ENCODE peak calls at places on chromosomes 2 and 18, in eight cellular contexts. One of them, this sample, is unnamed.

GRCh38 chr2:229914182-229914581 is 7.6 kb downstream of the TRIP12 start:
- DNase-seq in sciatic nerve: no peak
- DNase-seq in left ventricle myocardium superior: no peak
- DNase-seq in Calu3: no peak
- DNase-seq in LoVo: no peak
- DNase-seq in sigmoid colon: no peak
- DNase-seq in MCF 10A: no peak
- DNase-seq in GM23248: peak
- DNase-seq in this sample: no peak

GRCh38 chr2:215946581-215946980 is 66.8 kb downstream of the MREG start:
- DNase-seq in sciatic nerve: no peak
- DNase-seq in left ventricle myocardium superior: no peak
- DNase-seq in Calu3: no peak
- DNase-seq in LoVo: no peak
- DNase-seq in sigmoid colon: no peak
- DNase-seq in MCF 10A: no peak
- DNase-seq in GM23248: no peak
- DNase-seq in this sample: no peak

GRCh38 chr2:160910681-160911080 is 249.5 kb upstream of the TANK start:
- DNase-seq in sciatic nerve: no peak
- DNase-seq in left ventricle myocardium superior: no peak
- DNase-seq in Calu3: no peak
- DNase-seq in LoVo: no peak
- DNase-seq in sigmoid colon: no peak
- DNase-seq in MCF 10A: peak
- DNase-seq in GM23248: peak
- DNase-seq in this sample: no peak

GRCh38 chr18:58051765-58052460 is 7.9 kb downstream of the NEDD4L start:
- DNase-seq in sciatic nerve: no peak
- DNase-seq in left ventricle myocardium superior: no peak
- DNase-seq in Calu3: no peak
- DNase-seq in LoVo: no peak
- DNase-seq in sigmoid colon: no peak
- DNase-seq in MCF 10A: peak
- DNase-seq in GM23248: peak
- DNase-seq in this sample: no peak

GRCh38 chr2:7118606-7119503 is 201.6 kb downstream of the RNF144A start:
- DNase-seq in sciatic nerve: no peak
- DNase-seq in left ventricle myocardium superior: peak
- DNase-seq in Calu3: peak
- DNase-seq in LoVo: no peak
- DNase-seq in sigmoid colon: no peak
- DNase-seq in MCF 10A: peak
- DNase-seq in GM23248: peak
- DNase-seq in this sample: no peak

GRCh38 chr2:141699573-141699972 is 431.2 kb downstream of the LRP1B start:
- DNase-seq in sciatic nerve: no peak
- DNase-seq in left ventricle myocardium superior: no peak
- DNase-seq in Calu3: no peak
- DNase-seq in LoVo: no peak
- DNase-seq in sigmoid colon: no peak
- DNase-seq in MCF 10A: no peak
- DNase-seq in GM23248: no peak
- DNase-seq in this sample: no peak

GRCh38 chr18:23593720-23594119 is 7.4 kb upstream of the NPC1 start:
- DNase-seq in sciatic nerve: no peak
- DNase-seq in left ventricle myocardium superior: no peak
- DNase-seq in Calu3: no peak
- DNase-seq in LoVo: no peak
- DNase-seq in sigmoid colon: no peak
- DNase-seq in MCF 10A: peak
- DNase-seq in GM23248: peak
- DNase-seq in this sample: no peak

GRCh38 chr2:152012697-152013096 is 86.1 kb downstream of the CACNB4 start:
- DNase-seq in sciatic nerve: no peak
- DNase-seq in left ventricle myocardium superior: no peak
- DNase-seq in Calu3: no peak
- DNase-seq in LoVo: no peak
- DNase-seq in sigmoid colon: no peak
- DNase-seq in MCF 10A: no peak
- DNase-seq in GM23248: peak
- DNase-seq in this sample: no peak

GRCh38 chr2:226077841-226078240 is 678.3 kb downstream of the NYAP2 start:
- DNase-seq in sciatic nerve: no peak
- DNase-seq in left ventricle myocardium superior: no peak
- DNase-seq in Calu3: no peak
- DNase-seq in LoVo: no peak
- DNase-seq in sigmoid colon: no peak
- DNase-seq in MCF 10A: no peak
- DNase-seq in GM23248: no peak
- DNase-seq in this sample: no peak

GRCh38 chr2:134398300-134398699 is 144.4 kb downstream of the MGAT5 start:
- DNase-seq in sciatic nerve: no peak
- DNase-seq in left ventricle myocardium superior: no peak
- DNase-seq in Calu3: no peak
- DNase-seq in LoVo: peak
- DNase-seq in sigmoid colon: no peak
- DNase-seq in MCF 10A: peak
- DNase-seq in GM23248: peak
- DNase-seq in this sample: no peak

GRCh38 chr18:26350961-26351360 is 124.7 kb downstream of the TAF4B start:
- DNase-seq in sciatic nerve: no peak
- DNase-seq in left ventricle myocardium superior: no peak
- DNase-seq in Calu3: no peak
- DNase-seq in LoVo: no peak
- DNase-seq in sigmoid colon: no peak
- DNase-seq in MCF 10A: no peak
- DNase-seq in GM23248: no peak
- DNase-seq in this sample: no peak

GRCh38 chr18:77111449-77112160 is 21.0 kb downstream of the MBP start:
- DNase-seq in sciatic nerve: no peak
- DNase-seq in left ventricle myocardium superior: no peak
- DNase-seq in Calu3: no peak
- DNase-seq in LoVo: no peak
- DNase-seq in sigmoid colon: peak
- DNase-seq in MCF 10A: peak
- DNase-seq in GM23248: no peak
- DNase-seq in this sample: no peak

GRCh38 chr2:219569041-219569440 is 2.3 kb downstream of the OBSL1 start:
- DNase-seq in sciatic nerve: no peak
- DNase-seq in left ventricle myocardium superior: no peak
- DNase-seq in Calu3: no peak
- DNase-seq in LoVo: no peak
- DNase-seq in sigmoid colon: no peak
- DNase-seq in MCF 10A: no peak
- DNase-seq in GM23248: no peak
- DNase-seq in this sample: no peak

GRCh38 chr2:46683541-46683940 is 204.2 kb downstream of the TMEM247 start:
- DNase-seq in sciatic nerve: no peak
- DNase-seq in left ventricle myocardium superior: no peak
- DNase-seq in Calu3: no peak
- DNase-seq in LoVo: no peak
- DNase-seq in sigmoid colon: no peak
- DNase-seq in MCF 10A: no peak
- DNase-seq in GM23248: no peak
- DNase-seq in this sample: no peak

GRCh38 chr2:202034249-202035088 is 814 bp downstream of the FZD7 start:
- DNase-seq in sciatic nerve: peak
- DNase-seq in left ventricle myocardium superior: peak
- DNase-seq in Calu3: peak
- DNase-seq in LoVo: peak
- DNase-seq in sigmoid colon: peak
- DNase-seq in MCF 10A: peak
- DNase-seq in GM23248: peak
- DNase-seq in this sample: no peak

GRCh38 chr2:31287681-31288080 is 53.7 kb downstream of the EHD3 start:
- DNase-seq in sciatic nerve: no peak
- DNase-seq in left ventricle myocardium superior: no peak
- DNase-seq in Calu3: no peak
- DNase-seq in LoVo: no peak
- DNase-seq in sigmoid colon: no peak
- DNase-seq in MCF 10A: no peak
- DNase-seq in GM23248: peak
- DNase-seq in this sample: no peak

GRCh38 chr18:40534748-40535147 is 1420.3 kb upstream of the PIK3C3 start:
- DNase-seq in sciatic nerve: no peak
- DNase-seq in left ventricle myocardium superior: no peak
- DNase-seq in Calu3: no peak
- DNase-seq in LoVo: no peak
- DNase-seq in sigmoid colon: no peak
- DNase-seq in MCF 10A: peak
- DNase-seq in GM23248: peak
- DNase-seq in this sample: no peak

GRCh38 chr18:48441405-48441881 is 32.3 kb upstream of the ZBTB7C start:
- DNase-seq in sciatic nerve: peak
- DNase-seq in left ventricle myocardium superior: peak
- DNase-seq in Calu3: no peak
- DNase-seq in LoVo: no peak
- DNase-seq in sigmoid colon: no peak
- DNase-seq in MCF 10A: peak
- DNase-seq in GM23248: peak
- DNase-seq in this sample: no peak

GRCh38 chr2:100401268-100401667 is 16.2 kb downstream of the CHST10 start:
- DNase-seq in sciatic nerve: no peak
- DNase-seq in left ventricle myocardium superior: no peak
- DNase-seq in Calu3: no peak
- DNase-seq in LoVo: no peak
- DNase-seq in sigmoid colon: no peak
- DNase-seq in MCF 10A: no peak
- DNase-seq in GM23248: no peak
- DNase-seq in this sample: no peak

GRCh38 chr18:2480536-2480935 is 90.8 kb downstream of the METTL4 start:
- DNase-seq in sciatic nerve: no peak
- DNase-seq in left ventricle myocardium superior: no peak
- DNase-seq in Calu3: no peak
- DNase-seq in LoVo: no peak
- DNase-seq in sigmoid colon: no peak
- DNase-seq in MCF 10A: peak
- DNase-seq in GM23248: no peak
- DNase-seq in this sample: no peak

GRCh38 chr2:191202881-191203397 is 42.3 kb upstream of the MYO1B start:
- DNase-seq in sciatic nerve: no peak
- DNase-seq in left ventricle myocardium superior: peak
- DNase-seq in Calu3: no peak
- DNase-seq in LoVo: no peak
- DNase-seq in sigmoid colon: peak
- DNase-seq in MCF 10A: peak
- DNase-seq in GM23248: peak
- DNase-seq in this sample: no peak

GRCh38 chr18:61556316-61556715 is 223.1 kb downstream of the CDH20 start:
- DNase-seq in sciatic nerve: no peak
- DNase-seq in left ventricle myocardium superior: no peak
- DNase-seq in Calu3: no peak
- DNase-seq in LoVo: no peak
- DNase-seq in sigmoid colon: no peak
- DNase-seq in MCF 10A: no peak
- DNase-seq in GM23248: no peak
- DNase-seq in this sample: no peak

GRCh38 chr2:176768185-176768584 is 444.4 kb upstream of the HNRNPA3 start:
- DNase-seq in sciatic nerve: no peak
- DNase-seq in left ventricle myocardium superior: no peak
- DNase-seq in Calu3: peak
- DNase-seq in LoVo: no peak
- DNase-seq in sigmoid colon: no peak
- DNase-seq in MCF 10A: peak
- DNase-seq in GM23248: no peak
- DNase-seq in this sample: no peak

GRCh38 chr2:11624893-11625292 is 45.1 kb downstream of the NTSR2 start:
- DNase-seq in sciatic nerve: no peak
- DNase-seq in left ventricle myocardium superior: no peak
- DNase-seq in Calu3: no peak
- DNase-seq in LoVo: no peak
- DNase-seq in sigmoid colon: no peak
- DNase-seq in MCF 10A: no peak
- DNase-seq in GM23248: no peak
- DNase-seq in this sample: no peak